ENCODE peak calls at places on chromosomes 4 and X, in eight cellular contexts. N is HCT116, O is upper lobe of right lung, G is right atrium auricular region, P is mucosa of descending colon, Z is nephron progenitor cell, R is astrocyte of the spinal cord, Y is breast epithelium. A is an unnamed sample.

GRCh38 chr4:7420661-7421040 is 14.1 kb downstream of the PSAPL1 start:
- DNase-seq in N (no peak), O (peak; percentile 80), G (peak; percentile 54), P (no peak), Z (no peak), R (no peak), Y (no peak), A (no peak)

GRCh38 chr4:73839071-73839470 is 2.6 kb downstream of the CXCL6 start:
- DNase-seq in N (no peak), O (no peak), G (no peak), P (no peak), Z (no peak), R (no peak), Y (no peak), A (no peak)

GRCh38 chr4:69830529-69831269 is 29.2 kb downstream of the SULT1E1 start:
- DNase-seq in N (no peak), O (no peak), G (no peak), P (peak; percentile 66), Z (no peak), R (peak; percentile 61), Y (no peak), A (no peak)

GRCh38 chr4:82429728-82430192 is 502 bp downstream of the HNRNPDL start:
- DNase-seq in N (no peak), O (no peak), G (no peak), P (no peak), Z (no peak), R (no peak), Y (peak; percentile 53), A (no peak)

GRCh38 chr4:184287697-184288255 is 70.1 kb upstream of the ENPP6 start:
- DNase-seq in N (no peak), O (no peak), G (peak; percentile 58), P (peak; percentile 48), Z (no peak), R (peak; percentile 57), Y (peak; percentile 53), A (no peak)

GRCh38 chr4:155906554-155907247 is 3.2 kb downstream of the TDO2 start:
- DNase-seq in N (no peak), O (no peak), G (no peak), P (no peak), Z (no peak), R (peak; percentile 98), Y (peak; percentile 18), A (no peak)

GRCh38 chrX:18889982-18890381 is 93.9 kb downstream of the PHKA2 start:
- DNase-seq in N (no peak), O (no peak), G (no peak), P (no peak), Z (no peak), R (no peak), Y (no peak), A (no peak)

GRCh38 chrX:56978172-56978571 is 17.2 kb downstream of the SPIN3 start:
- DNase-seq in N (peak; percentile 15), O (no peak), G (no peak), P (no peak), Z (peak; percentile 6), R (peak; percentile 38), Y (peak; percentile 23), A (no peak)

GRCh38 chr4:158155656-158156356 is 17.0 kb downstream of the GASK1B start:
- DNase-seq in N (no peak), O (no peak), G (no peak), P (no peak), Z (no peak), R (peak; percentile 40), Y (no peak), A (no peak)

GRCh38 chrX:120302434-120302833 is 8.8 kb downstream of the TMEM255A start:
- DNase-seq in N (no peak), O (peak; percentile 74), G (no peak), P (peak; percentile 38), Z (no peak), R (no peak), Y (no peak), A (no peak)

GRCh38 chrX:10574663-10575062 is 45.7 kb downstream of the MID1 start:
- DNase-seq in N (no peak), O (no peak), G (no peak), P (no peak), Z (no peak), R (no peak), Y (no peak), A (no peak)

GRCh38 chrX:44431206-44431605 is 87.7 kb upstream of the EFHC2 start:
- DNase-seq in N (peak; percentile 6), O (no peak), G (no peak), P (no peak), Z (no peak), R (peak; percentile 37), Y (no peak), A (no peak)

GRCh38 chrX:12421918-12422317 is 283.6 kb downstream of the FRMPD4 start:
- DNase-seq in N (no peak), O (no peak), G (no peak), P (no peak), Z (no peak), R (no peak), Y (no peak), A (no peak)

GRCh38 chr4:143241892-143242291 is 57.2 kb downstream of the USP38 start:
- DNase-seq in N (no peak), O (no peak), G (no peak), P (no peak), Z (no peak), R (no peak), Y (no peak), A (no peak)

GRCh38 chrX:97030463-97030862 is 146.8 kb downstream of the RPA4 start:
- DNase-seq in N (no peak), O (no peak), G (no peak), P (no peak), Z (no peak), R (no peak), Y (no peak), A (no peak)

GRCh38 chrX:39336709-39337294 is 535.5 kb downstream of the MID1IP1 start:
- DNase-seq in N (no peak), O (no peak), G (no peak), P (no peak), Z (no peak), R (peak; percentile 37), Y (no peak), A (no peak)

GRCh38 chr4:26298198-26298950 is 22.4 kb upstream of the RBPJ start:
- DNase-seq in N (no peak), O (no peak), G (no peak), P (no peak), Z (no peak), R (peak; percentile 78), Y (no peak), A (no peak)

GRCh38 chrX:52923781-52924241 is 26.7 kb downstream of the FAM156B start:
- DNase-seq in N (no peak), O (no peak), G (peak; percentile 50), P (no peak), Z (no peak), R (peak; percentile 59), Y (no peak), A (no peak)

GRCh38 chrX:104668550-104668949 is 102.6 kb downstream of the IL1RAPL2 start:
- DNase-seq in N (no peak), O (no peak), G (no peak), P (no peak), Z (no peak), R (peak; percentile 34), Y (no peak), A (no peak)

GRCh38 chr4:52833941-52834525 is 28.1 kb upstream of the RASL11B start:
- DNase-seq in N (no peak), O (no peak), G (no peak), P (no peak), Z (no peak), R (no peak), Y (no peak), A (no peak)

GRCh38 chr4:48296330-48296729 is 26.7 kb upstream of the TEC start:
- DNase-seq in N (no peak), O (no peak), G (no peak), P (no peak), Z (no peak), R (no peak), Y (no peak), A (no peak)

GRCh38 chrX:72532371-72532770 is 40.3 kb downstream of the HDAC8 start:
- DNase-seq in N (no peak), O (no peak), G (no peak), P (no peak), Z (no peak), R (no peak), Y (no peak), A (no peak)

GRCh38 chrX:97876697-97877407 is 993.1 kb downstream of the RPA4 start:
- DNase-seq in N (no peak), O (no peak), G (no peak), P (no peak), Z (no peak), R (no peak), Y (no peak), A (no peak)

GRCh38 chr4:182306792-182307507 is 63.7 kb downstream of the TENM3 start:
- DNase-seq in N (no peak), O (no peak), G (no peak), P (no peak), Z (no peak), R (peak; percentile 36), Y (no peak), A (no peak)
- TF ChIP-seq CTCF in N (peak; percentile 29), O (no peak), G (peak; percentile 22), P (no peak), Z (no peak), R (peak; percentile 27), Y (no peak), A (peak; percentile 13)

DNA sequence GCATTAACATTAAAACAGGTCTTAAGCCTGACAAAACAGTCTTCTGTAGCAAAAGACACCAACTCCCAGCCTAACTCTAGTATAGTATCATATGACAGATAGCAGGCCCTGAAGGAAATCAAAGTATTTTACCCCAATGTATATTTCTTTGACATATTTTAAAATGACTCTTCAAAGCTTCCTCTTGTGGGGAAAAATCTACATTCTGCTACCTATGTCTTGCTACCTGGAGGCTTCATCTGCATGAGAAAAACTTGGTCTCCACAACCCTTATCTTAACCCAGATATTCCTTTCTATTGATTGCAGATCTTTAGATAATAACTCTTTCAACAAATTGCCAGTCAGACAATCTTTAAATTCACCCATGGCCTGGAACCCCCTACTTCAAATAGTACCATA is 1620.4 kb downstream of the PCDH7 start:
- DNase-seq in N (no peak), O (no peak), G (no peak), P (no peak), Z (no peak), R (no peak), Y (no peak), A (no peak)
- TF ChIP-seq CTCF in N (peak; percentile 20), O (no peak), G (no peak), P (no peak), Z (no peak), R (no peak), Y (no peak), A (no peak)

DNA sequence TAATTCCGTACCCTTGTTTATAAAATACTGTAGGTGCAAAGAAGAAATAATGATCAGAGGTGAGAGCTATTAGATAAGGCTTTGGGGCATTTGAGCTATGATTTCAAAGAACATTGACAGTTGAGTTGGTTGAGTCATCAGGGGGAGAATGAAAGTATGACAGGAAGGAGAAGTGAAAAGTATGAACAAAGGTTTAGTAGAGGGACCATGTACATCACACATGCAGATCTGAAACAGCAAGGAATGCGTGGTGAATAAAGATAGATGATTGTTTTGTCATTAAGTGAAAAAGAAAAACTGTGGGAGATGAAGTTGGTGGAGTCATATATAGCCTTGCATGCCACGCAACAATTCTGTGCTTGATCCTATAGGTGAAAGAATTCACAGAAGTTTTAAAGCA is 163.1 kb downstream of the ARAP2 start:
- DNase-seq in N (no peak), O (no peak), G (no peak), P (no peak), Z (no peak), R (no peak), Y (no peak), A (no peak)
- TF ChIP-seq CTCF in N (no peak), O (no peak), G (no peak), P (no peak), Z (no peak), R (no peak), Y (no peak), A (no peak)

GRCh38 chr4:113901994-113902787 is 77.3 kb downstream of the ARSJ start:
- DNase-seq in N (no peak), O (peak; percentile 78), G (no peak), P (peak; percentile 82), Z (no peak), R (no peak), Y (peak; percentile 51), A (no peak)
- TF ChIP-seq CTCF in N (no peak), O (peak; percentile 43), G (no peak), P (peak; percentile 44), Z (no peak), R (no peak), Y (peak; percentile 43), A (no peak)